ENCODE peak calls at places on chromosomes 6 and 20, in five cellular contexts. R is GM23338, K is GM03348, X is Peyer's patch, Y is fibroblast of the conjunctiva. L is an unnamed sample.

GRCh38 chr6:84877515-84878210 is 113.3 kb upstream of the TBX18 start:
- DNase-seq in K (no peak), R (no peak), Y (no peak), X (no peak), L (no peak)

GRCh38 chr6:713351-713750 is 20.4 kb upstream of the EXOC2 start:
- DNase-seq in R (no peak), Y (no peak), K (no peak), X (no peak), L (no peak)

GRCh38 chr6:163729127-163729872 is 314.8 kb downstream of the QKI start:
- DNase-seq in Y (no peak), K (no peak), R (peak), X (no peak), L (no peak)

GRCh38 chr6:121395736-121396135 is 39.7 kb upstream of the GJA1 start:
- DNase-seq in R (no peak), K (no peak), X (peak), Y (no peak), L (no peak)

GRCh38 chr20:18004389-18005031 is 35.7 kb downstream of the MGME1 start:
- DNase-seq in R (no peak), K (no peak), Y (peak), X (no peak), L (no peak)

GRCh38 chr20:61451009-61451408 is 198.9 kb downstream of the CDH4 start:
- DNase-seq in R (no peak), X (no peak), K (no peak), Y (no peak), L (no peak)

GRCh38 chr6:34075906-34076305 is 70.0 kb downstream of the GRM4 start:
- DNase-seq in Y (no peak), R (no peak), K (no peak), X (no peak), L (no peak)

GRCh38 chr6:50128420-50129005 is 78.8 kb upstream of the DEFB112 start:
- DNase-seq in R (peak), K (peak), Y (peak), X (no peak), L (peak)

GRCh38 chr6:35124356-35124755 is 16.8 kb downstream of the TCP11 start:
- DNase-seq in X (no peak), K (no peak), Y (no peak), R (no peak), L (no peak)

L was measured in HFFc6.